ENCODE peak calls at places on chromosome 6, in ten cellular contexts. One of them, this sample, is unnamed.

GRCh38 chr6:151068761-151069312 is 170.9 kb upstream of the AKAP12 start:
- DNase-seq in left cardiac atrium: no peak
- DNase-seq in endodermal cell: no peak
- DNase-seq in nucleus accumbens: no peak
- DNase-seq in stimulated activated CD4-positive, alpha-beta T cell treated with anti-CD3 and anti-CD28 coated beads, Interleukin-1b, Interleukin-23, amount 100 ng/mL, for 1 hour: no peak
- DNase-seq in neural progenitor cell: no peak
- DNase-seq in choroid plexus epithelial cell: peak
- DNase-seq in HFFc6: peak
- DNase-seq in M059J: peak
- DNase-seq in activated CD4-positive, CD25-positive, alpha-beta regulatory T cell treated with anti-CD3 and anti-CD28 coated beads, Interleukin-2, amount 50 U/mL, for 72 hours: no peak
- DNase-seq in this sample: no peak

GRCh38 chr6:28597217-28597835 is 71.6 kb downstream of the GPX5 start:
- DNase-seq in left cardiac atrium: no peak
- DNase-seq in endodermal cell: peak
- DNase-seq in nucleus accumbens: peak
- DNase-seq in stimulated activated CD4-positive, alpha-beta T cell treated with anti-CD3 and anti-CD28 coated beads, Interleukin-1b, Interleukin-23, amount 100 ng/mL, for 1 hour: no peak
- DNase-seq in neural progenitor cell: peak
- DNase-seq in choroid plexus epithelial cell: peak
- DNase-seq in HFFc6: peak
- DNase-seq in M059J: peak
- DNase-seq in activated CD4-positive, CD25-positive, alpha-beta regulatory T cell treated with anti-CD3 and anti-CD28 coated beads, Interleukin-2, amount 50 U/mL, for 72 hours: no peak
- DNase-seq in this sample: no peak

GRCh38 chr6:45772886-45773285 is 242.8 kb downstream of the CLIC5 start:
- DNase-seq in left cardiac atrium: no peak
- DNase-seq in endodermal cell: no peak
- DNase-seq in nucleus accumbens: no peak
- DNase-seq in stimulated activated CD4-positive, alpha-beta T cell treated with anti-CD3 and anti-CD28 coated beads, Interleukin-1b, Interleukin-23, amount 100 ng/mL, for 1 hour: no peak
- DNase-seq in neural progenitor cell: peak
- DNase-seq in choroid plexus epithelial cell: no peak
- DNase-seq in HFFc6: no peak
- DNase-seq in M059J: peak
- DNase-seq in activated CD4-positive, CD25-positive, alpha-beta regulatory T cell treated with anti-CD3 and anti-CD28 coated beads, Interleukin-2, amount 50 U/mL, for 72 hours: no peak
- DNase-seq in this sample: no peak

GRCh38 chr6:144151010-144151727 is 852 bp downstream of the STX11 start:
- DNase-seq in left cardiac atrium: no peak
- DNase-seq in endodermal cell: peak
- DNase-seq in nucleus accumbens: no peak
- DNase-seq in stimulated activated CD4-positive, alpha-beta T cell treated with anti-CD3 and anti-CD28 coated beads, Interleukin-1b, Interleukin-23, amount 100 ng/mL, for 1 hour: peak
- DNase-seq in neural progenitor cell: peak
- DNase-seq in choroid plexus epithelial cell: peak
- DNase-seq in HFFc6: no peak
- DNase-seq in M059J: peak
- DNase-seq in activated CD4-positive, CD25-positive, alpha-beta regulatory T cell treated with anti-CD3 and anti-CD28 coated beads, Interleukin-2, amount 50 U/mL, for 72 hours: peak
- DNase-seq in this sample: no peak

GRCh38 chr6:40164345-40164755 is 230.1 kb upstream of the MOCS1 start:
- DNase-seq in left cardiac atrium: no peak
- DNase-seq in endodermal cell: peak
- DNase-seq in nucleus accumbens: no peak
- DNase-seq in stimulated activated CD4-positive, alpha-beta T cell treated with anti-CD3 and anti-CD28 coated beads, Interleukin-1b, Interleukin-23, amount 100 ng/mL, for 1 hour: no peak
- DNase-seq in neural progenitor cell: no peak
- DNase-seq in choroid plexus epithelial cell: no peak
- DNase-seq in HFFc6: no peak
- DNase-seq in M059J: peak
- DNase-seq in activated CD4-positive, CD25-positive, alpha-beta regulatory T cell treated with anti-CD3 and anti-CD28 coated beads, Interleukin-2, amount 50 U/mL, for 72 hours: no peak
- DNase-seq in this sample: no peak

GRCh38 chr6:125233216-125233615 is 68.6 kb downstream of the HDDC2 start:
- DNase-seq in left cardiac atrium: no peak
- DNase-seq in endodermal cell: no peak
- DNase-seq in nucleus accumbens: no peak
- DNase-seq in stimulated activated CD4-positive, alpha-beta T cell treated with anti-CD3 and anti-CD28 coated beads, Interleukin-1b, Interleukin-23, amount 100 ng/mL, for 1 hour: no peak
- DNase-seq in neural progenitor cell: no peak
- DNase-seq in choroid plexus epithelial cell: no peak
- DNase-seq in HFFc6: no peak
- DNase-seq in M059J: no peak
- DNase-seq in activated CD4-positive, CD25-positive, alpha-beta regulatory T cell treated with anti-CD3 and anti-CD28 coated beads, Interleukin-2, amount 50 U/mL, for 72 hours: no peak
- DNase-seq in this sample: no peak

GRCh38 chr6:139863964-139864363 is 489.5 kb upstream of the CITED2 start:
- DNase-seq in left cardiac atrium: no peak
- DNase-seq in endodermal cell: no peak
- DNase-seq in nucleus accumbens: no peak
- DNase-seq in stimulated activated CD4-positive, alpha-beta T cell treated with anti-CD3 and anti-CD28 coated beads, Interleukin-1b, Interleukin-23, amount 100 ng/mL, for 1 hour: no peak
- DNase-seq in neural progenitor cell: no peak
- DNase-seq in choroid plexus epithelial cell: no peak
- DNase-seq in HFFc6: no peak
- DNase-seq in M059J: no peak
- DNase-seq in activated CD4-positive, CD25-positive, alpha-beta regulatory T cell treated with anti-CD3 and anti-CD28 coated beads, Interleukin-2, amount 50 U/mL, for 72 hours: no peak
- DNase-seq in this sample: no peak

GRCh38 chr6:33428219-33428890 is 8.5 kb downstream of the SYNGAP1 start:
- DNase-seq in left cardiac atrium: no peak
- DNase-seq in endodermal cell: peak
- DNase-seq in nucleus accumbens: no peak
- DNase-seq in stimulated activated CD4-positive, alpha-beta T cell treated with anti-CD3 and anti-CD28 coated beads, Interleukin-1b, Interleukin-23, amount 100 ng/mL, for 1 hour: no peak
- DNase-seq in neural progenitor cell: peak
- DNase-seq in choroid plexus epithelial cell: no peak
- DNase-seq in HFFc6: peak
- DNase-seq in M059J: peak
- DNase-seq in activated CD4-positive, CD25-positive, alpha-beta regulatory T cell treated with anti-CD3 and anti-CD28 coated beads, Interleukin-2, amount 50 U/mL, for 72 hours: no peak
- DNase-seq in this sample: no peak

GRCh38 chr6:37507082-37507481 is 7.4 kb upstream of the CCDC167 start:
- DNase-seq in left cardiac atrium: no peak
- DNase-seq in endodermal cell: peak
- DNase-seq in nucleus accumbens: no peak
- DNase-seq in stimulated activated CD4-positive, alpha-beta T cell treated with anti-CD3 and anti-CD28 coated beads, Interleukin-1b, Interleukin-23, amount 100 ng/mL, for 1 hour: no peak
- DNase-seq in neural progenitor cell: no peak
- DNase-seq in choroid plexus epithelial cell: no peak
- DNase-seq in HFFc6: no peak
- DNase-seq in M059J: no peak
- DNase-seq in activated CD4-positive, CD25-positive, alpha-beta regulatory T cell treated with anti-CD3 and anti-CD28 coated beads, Interleukin-2, amount 50 U/mL, for 72 hours: no peak
- DNase-seq in this sample: no peak

GRCh38 chr6:108953681-108954080 is 105.5 kb downstream of the ARMC2 start:
- DNase-seq in left cardiac atrium: no peak
- DNase-seq in endodermal cell: no peak
- DNase-seq in nucleus accumbens: no peak
- DNase-seq in stimulated activated CD4-positive, alpha-beta T cell treated with anti-CD3 and anti-CD28 coated beads, Interleukin-1b, Interleukin-23, amount 100 ng/mL, for 1 hour: no peak
- DNase-seq in neural progenitor cell: no peak
- DNase-seq in choroid plexus epithelial cell: peak
- DNase-seq in HFFc6: no peak
- DNase-seq in M059J: no peak
- DNase-seq in activated CD4-positive, CD25-positive, alpha-beta regulatory T cell treated with anti-CD3 and anti-CD28 coated beads, Interleukin-2, amount 50 U/mL, for 72 hours: no peak
- DNase-seq in this sample: no peak

GRCh38 chr6:26196846-26197683 is 109.8 kb downstream of the HFE start:
- DNase-seq in left cardiac atrium: peak
- DNase-seq in endodermal cell: peak
- DNase-seq in nucleus accumbens: peak
- DNase-seq in stimulated activated CD4-positive, alpha-beta T cell treated with anti-CD3 and anti-CD28 coated beads, Interleukin-1b, Interleukin-23, amount 100 ng/mL, for 1 hour: no peak
- DNase-seq in neural progenitor cell: peak
- DNase-seq in choroid plexus epithelial cell: peak
- DNase-seq in HFFc6: peak
- DNase-seq in M059J: peak
- DNase-seq in activated CD4-positive, CD25-positive, alpha-beta regulatory T cell treated with anti-CD3 and anti-CD28 coated beads, Interleukin-2, amount 50 U/mL, for 72 hours: peak
- DNase-seq in this sample: peak

GRCh38 chr6:139858444-139858843 is 484.0 kb upstream of the CITED2 start:
- DNase-seq in left cardiac atrium: no peak
- DNase-seq in endodermal cell: no peak
- DNase-seq in nucleus accumbens: no peak
- DNase-seq in stimulated activated CD4-positive, alpha-beta T cell treated with anti-CD3 and anti-CD28 coated beads, Interleukin-1b, Interleukin-23, amount 100 ng/mL, for 1 hour: no peak
- DNase-seq in neural progenitor cell: no peak
- DNase-seq in choroid plexus epithelial cell: no peak
- DNase-seq in HFFc6: no peak
- DNase-seq in M059J: no peak
- DNase-seq in activated CD4-positive, CD25-positive, alpha-beta regulatory T cell treated with anti-CD3 and anti-CD28 coated beads, Interleukin-2, amount 50 U/mL, for 72 hours: no peak
- DNase-seq in this sample: no peak

GRCh38 chr6:36353411-36353915 is 16.8 kb upstream of the BNIP5 start:
- DNase-seq in left cardiac atrium: no peak
- DNase-seq in endodermal cell: peak
- DNase-seq in nucleus accumbens: no peak
- DNase-seq in stimulated activated CD4-positive, alpha-beta T cell treated with anti-CD3 and anti-CD28 coated beads, Interleukin-1b, Interleukin-23, amount 100 ng/mL, for 1 hour: no peak
- DNase-seq in neural progenitor cell: no peak
- DNase-seq in choroid plexus epithelial cell: no peak
- DNase-seq in HFFc6: no peak
- DNase-seq in M059J: peak
- DNase-seq in activated CD4-positive, CD25-positive, alpha-beta regulatory T cell treated with anti-CD3 and anti-CD28 coated beads, Interleukin-2, amount 50 U/mL, for 72 hours: no peak
- DNase-seq in this sample: no peak

GRCh38 chr6:137234505-137234863 is 15.3 kb upstream of the IFNGR1 start:
- DNase-seq in left cardiac atrium: no peak
- DNase-seq in endodermal cell: no peak
- DNase-seq in nucleus accumbens: no peak
- DNase-seq in stimulated activated CD4-positive, alpha-beta T cell treated with anti-CD3 and anti-CD28 coated beads, Interleukin-1b, Interleukin-23, amount 100 ng/mL, for 1 hour: no peak
- DNase-seq in neural progenitor cell: no peak
- DNase-seq in choroid plexus epithelial cell: no peak
- DNase-seq in HFFc6: no peak
- DNase-seq in M059J: peak
- DNase-seq in activated CD4-positive, CD25-positive, alpha-beta regulatory T cell treated with anti-CD3 and anti-CD28 coated beads, Interleukin-2, amount 50 U/mL, for 72 hours: no peak
- DNase-seq in this sample: no peak

GRCh38 chr6:35368038-35368887 is 25.9 kb downstream of the PPARD start:
- DNase-seq in left cardiac atrium: no peak
- DNase-seq in endodermal cell: no peak
- DNase-seq in nucleus accumbens: no peak
- DNase-seq in stimulated activated CD4-positive, alpha-beta T cell treated with anti-CD3 and anti-CD28 coated beads, Interleukin-1b, Interleukin-23, amount 100 ng/mL, for 1 hour: no peak
- DNase-seq in neural progenitor cell: no peak
- DNase-seq in choroid plexus epithelial cell: peak
- DNase-seq in HFFc6: peak
- DNase-seq in M059J: peak
- DNase-seq in activated CD4-positive, CD25-positive, alpha-beta regulatory T cell treated with anti-CD3 and anti-CD28 coated beads, Interleukin-2, amount 50 U/mL, for 72 hours: no peak
- DNase-seq in this sample: no peak

GRCh38 chr6:36501686-36502085 is 45.6 kb downstream of the STK38 start:
- DNase-seq in left cardiac atrium: no peak
- DNase-seq in endodermal cell: no peak
- DNase-seq in nucleus accumbens: no peak
- DNase-seq in stimulated activated CD4-positive, alpha-beta T cell treated with anti-CD3 and anti-CD28 coated beads, Interleukin-1b, Interleukin-23, amount 100 ng/mL, for 1 hour: no peak
- DNase-seq in neural progenitor cell: no peak
- DNase-seq in choroid plexus epithelial cell: no peak
- DNase-seq in HFFc6: no peak
- DNase-seq in M059J: no peak
- DNase-seq in activated CD4-positive, CD25-positive, alpha-beta regulatory T cell treated with anti-CD3 and anti-CD28 coated beads, Interleukin-2, amount 50 U/mL, for 72 hours: no peak
- DNase-seq in this sample: no peak

GRCh38 chr6:100880149-100880900 is 804 bp downstream of the ASCC3 start:
- DNase-seq in left cardiac atrium: no peak
- DNase-seq in endodermal cell: no peak
- DNase-seq in nucleus accumbens: no peak
- DNase-seq in stimulated activated CD4-positive, alpha-beta T cell treated with anti-CD3 and anti-CD28 coated beads, Interleukin-1b, Interleukin-23, amount 100 ng/mL, for 1 hour: no peak
- DNase-seq in neural progenitor cell: no peak
- DNase-seq in choroid plexus epithelial cell: peak
- DNase-seq in HFFc6: peak
- DNase-seq in M059J: peak
- DNase-seq in activated CD4-positive, CD25-positive, alpha-beta regulatory T cell treated with anti-CD3 and anti-CD28 coated beads, Interleukin-2, amount 50 U/mL, for 72 hours: no peak
- DNase-seq in this sample: no peak

GRCh38 chr6:127606131-127606562 is 29.2 kb downstream of the C6orf58 start:
- DNase-seq in left cardiac atrium: no peak
- DNase-seq in endodermal cell: peak
- DNase-seq in nucleus accumbens: no peak
- DNase-seq in stimulated activated CD4-positive, alpha-beta T cell treated with anti-CD3 and anti-CD28 coated beads, Interleukin-1b, Interleukin-23, amount 100 ng/mL, for 1 hour: no peak
- DNase-seq in neural progenitor cell: peak
- DNase-seq in choroid plexus epithelial cell: peak
- DNase-seq in HFFc6: peak
- DNase-seq in M059J: peak
- DNase-seq in activated CD4-positive, CD25-positive, alpha-beta regulatory T cell treated with anti-CD3 and anti-CD28 coated beads, Interleukin-2, amount 50 U/mL, for 72 hours: no peak
- DNase-seq in this sample: no peak

GRCh38 chr6:158633127-158633526 is 11.4 kb downstream of the DYNLT1 start:
- DNase-seq in left cardiac atrium: no peak
- DNase-seq in endodermal cell: no peak
- DNase-seq in nucleus accumbens: no peak
- DNase-seq in stimulated activated CD4-positive, alpha-beta T cell treated with anti-CD3 and anti-CD28 coated beads, Interleukin-1b, Interleukin-23, amount 100 ng/mL, for 1 hour: no peak
- DNase-seq in neural progenitor cell: no peak
- DNase-seq in choroid plexus epithelial cell: no peak
- DNase-seq in HFFc6: no peak
- DNase-seq in M059J: no peak
- DNase-seq in activated CD4-positive, CD25-positive, alpha-beta regulatory T cell treated with anti-CD3 and anti-CD28 coated beads, Interleukin-2, amount 50 U/mL, for 72 hours: no peak
- DNase-seq in this sample: no peak

GRCh38 chr6:9039258-9039657 is 603.9 kb upstream of the SLC35B3 start:
- DNase-seq in left cardiac atrium: no peak
- DNase-seq in endodermal cell: no peak
- DNase-seq in nucleus accumbens: no peak
- DNase-seq in stimulated activated CD4-positive, alpha-beta T cell treated with anti-CD3 and anti-CD28 coated beads, Interleukin-1b, Interleukin-23, amount 100 ng/mL, for 1 hour: no peak
- DNase-seq in neural progenitor cell: no peak
- DNase-seq in choroid plexus epithelial cell: peak
- DNase-seq in HFFc6: no peak
- DNase-seq in M059J: peak
- DNase-seq in activated CD4-positive, CD25-positive, alpha-beta regulatory T cell treated with anti-CD3 and anti-CD28 coated beads, Interleukin-2, amount 50 U/mL, for 72 hours: no peak
- DNase-seq in this sample: no peak

GRCh38 chr6:24060982-24061754 is 64.8 kb upstream of the NRSN1 start:
- DNase-seq in left cardiac atrium: no peak
- DNase-seq in endodermal cell: no peak
- DNase-seq in nucleus accumbens: no peak
- DNase-seq in stimulated activated CD4-positive, alpha-beta T cell treated with anti-CD3 and anti-CD28 coated beads, Interleukin-1b, Interleukin-23, amount 100 ng/mL, for 1 hour: no peak
- DNase-seq in neural progenitor cell: no peak
- DNase-seq in choroid plexus epithelial cell: no peak
- DNase-seq in HFFc6: no peak
- DNase-seq in M059J: no peak
- DNase-seq in activated CD4-positive, CD25-positive, alpha-beta regulatory T cell treated with anti-CD3 and anti-CD28 coated beads, Interleukin-2, amount 50 U/mL, for 72 hours: no peak
- DNase-seq in this sample: no peak

GRCh38 chr6:37489697-37490336 is 9.9 kb downstream of the CCDC167 start:
- DNase-seq in left cardiac atrium: no peak
- DNase-seq in endodermal cell: peak
- DNase-seq in nucleus accumbens: no peak
- DNase-seq in stimulated activated CD4-positive, alpha-beta T cell treated with anti-CD3 and anti-CD28 coated beads, Interleukin-1b, Interleukin-23, amount 100 ng/mL, for 1 hour: no peak
- DNase-seq in neural progenitor cell: no peak
- DNase-seq in choroid plexus epithelial cell: peak
- DNase-seq in HFFc6: no peak
- DNase-seq in M059J: peak
- DNase-seq in activated CD4-positive, CD25-positive, alpha-beta regulatory T cell treated with anti-CD3 and anti-CD28 coated beads, Interleukin-2, amount 50 U/mL, for 72 hours: no peak
- DNase-seq in this sample: no peak

GRCh38 chr6:127343753-127344659 is 597 bp upstream of the ECHDC1 start:
- DNase-seq in left cardiac atrium: no peak
- DNase-seq in endodermal cell: peak
- DNase-seq in nucleus accumbens: no peak
- DNase-seq in stimulated activated CD4-positive, alpha-beta T cell treated with anti-CD3 and anti-CD28 coated beads, Interleukin-1b, Interleukin-23, amount 100 ng/mL, for 1 hour: no peak
- DNase-seq in neural progenitor cell: peak
- DNase-seq in choroid plexus epithelial cell: peak
- DNase-seq in HFFc6: no peak
- DNase-seq in M059J: peak
- DNase-seq in activated CD4-positive, CD25-positive, alpha-beta regulatory T cell treated with anti-CD3 and anti-CD28 coated beads, Interleukin-2, amount 50 U/mL, for 72 hours: no peak
- DNase-seq in this sample: no peak

GRCh38 chr6:53250761-53251672 is 97.7 kb downstream of the ELOVL5 start:
- DNase-seq in left cardiac atrium: no peak
- DNase-seq in endodermal cell: no peak
- DNase-seq in nucleus accumbens: no peak
- DNase-seq in stimulated activated CD4-positive, alpha-beta T cell treated with anti-CD3 and anti-CD28 coated beads, Interleukin-1b, Interleukin-23, amount 100 ng/mL, for 1 hour: no peak
- DNase-seq in neural progenitor cell: no peak
- DNase-seq in choroid plexus epithelial cell: peak
- DNase-seq in HFFc6: peak
- DNase-seq in M059J: peak
- DNase-seq in activated CD4-positive, CD25-positive, alpha-beta regulatory T cell treated with anti-CD3 and anti-CD28 coated beads, Interleukin-2, amount 50 U/mL, for 72 hours: no peak
- DNase-seq in this sample: no peak

GRCh38 chr6:98828991-98829411 is 5.4 kb upstream of the POU3F2 start:
- DNase-seq in left cardiac atrium: no peak
- DNase-seq in endodermal cell: peak
- DNase-seq in nucleus accumbens: no peak
- DNase-seq in stimulated activated CD4-positive, alpha-beta T cell treated with anti-CD3 and anti-CD28 coated beads, Interleukin-1b, Interleukin-23, amount 100 ng/mL, for 1 hour: no peak
- DNase-seq in neural progenitor cell: peak
- DNase-seq in choroid plexus epithelial cell: no peak
- DNase-seq in HFFc6: no peak
- DNase-seq in M059J: no peak
- DNase-seq in activated CD4-positive, CD25-positive, alpha-beta regulatory T cell treated with anti-CD3 and anti-CD28 coated beads, Interleukin-2, amount 50 U/mL, for 72 hours: no peak
- DNase-seq in this sample: no peak

GRCh38 chr6:131792091-131792496 is 15.7 kb upstream of the ENPP1 start:
- DNase-seq in left cardiac atrium: no peak
- DNase-seq in endodermal cell: peak
- DNase-seq in nucleus accumbens: no peak
- DNase-seq in stimulated activated CD4-positive, alpha-beta T cell treated with anti-CD3 and anti-CD28 coated beads, Interleukin-1b, Interleukin-23, amount 100 ng/mL, for 1 hour: no peak
- DNase-seq in neural progenitor cell: peak
- DNase-seq in choroid plexus epithelial cell: no peak
- DNase-seq in HFFc6: peak
- DNase-seq in M059J: peak
- DNase-seq in activated CD4-positive, CD25-positive, alpha-beta regulatory T cell treated with anti-CD3 and anti-CD28 coated beads, Interleukin-2, amount 50 U/mL, for 72 hours: no peak
- DNase-seq in this sample: no peak